ENCODE peak calls at places on chromosomes 6 and 20, in ten cellular contexts. One of them, this sample, is unnamed.

GRCh38 chr20:22652685-22653568 is 68.6 kb upstream of the FOXA2 start:
- DNase-seq in astrocyte: no peak
- DNase-seq in thoracic aorta: no peak
- DNase-seq in GM23338: peak; percentile 43
- DNase-seq in stomach: no peak
- DNase-seq in sigmoid colon: no peak
- DNase-seq in heart right ventricle: no peak
- DNase-seq in adipocyte: no peak
- DNase-seq in tibial artery: no peak
- DNase-seq in uterus: no peak
- DNase-seq in this sample: peak; percentile 49

GRCh38 chr20:61146006-61146405 is 106.1 kb upstream of the CDH4 start:
- DNase-seq in sigmoid colon: no peak
- DNase-seq in uterus: no peak
- DNase-seq in GM23338: no peak
- DNase-seq in adipocyte: no peak
- DNase-seq in tibial artery: no peak
- DNase-seq in heart right ventricle: no peak
- DNase-seq in thoracic aorta: no peak
- DNase-seq in astrocyte: no peak
- DNase-seq in stomach: no peak
- DNase-seq in this sample: no peak

GRCh38 chr6:53578371-53578770 is 33.5 kb upstream of the GCLC start:
- DNase-seq in GM23338: no peak
- DNase-seq in stomach: no peak
- DNase-seq in heart right ventricle: no peak
- DNase-seq in tibial artery: no peak
- DNase-seq in uterus: no peak
- DNase-seq in sigmoid colon: no peak
- DNase-seq in astrocyte: no peak
- DNase-seq in thoracic aorta: no peak
- DNase-seq in adipocyte: no peak
- DNase-seq in this sample: no peak

GRCh38 chr20:57654363-57654997 is 34.3 kb upstream of the ZBP1 start:
- DNase-seq in tibial artery: no peak
- DNase-seq in uterus: peak; percentile 62
- DNase-seq in adipocyte: peak; percentile 71
- DNase-seq in GM23338: peak; percentile 82
- DNase-seq in stomach: peak; percentile 58
- DNase-seq in sigmoid colon: peak; percentile 76
- DNase-seq in astrocyte: peak; percentile 25
- DNase-seq in heart right ventricle: peak; percentile 50
- DNase-seq in thoracic aorta: no peak
- DNase-seq in this sample: peak; percentile 97

GRCh38 chr20:47089151-47089550 is 194.5 kb downstream of the EYA2 start:
- DNase-seq in adipocyte: no peak
- DNase-seq in sigmoid colon: no peak
- DNase-seq in uterus: no peak
- DNase-seq in tibial artery: no peak
- DNase-seq in astrocyte: no peak
- DNase-seq in heart right ventricle: no peak
- DNase-seq in thoracic aorta: no peak
- DNase-seq in GM23338: no peak
- DNase-seq in stomach: no peak
- DNase-seq in this sample: no peak

GRCh38 chr6:71387179-71387578 is 98.6 kb downstream of the OGFRL1 start:
- DNase-seq in uterus: no peak
- DNase-seq in thoracic aorta: no peak
- DNase-seq in tibial artery: no peak
- DNase-seq in astrocyte: no peak
- DNase-seq in sigmoid colon: no peak
- DNase-seq in heart right ventricle: no peak
- DNase-seq in adipocyte: peak; percentile 81
- DNase-seq in GM23338: no peak
- DNase-seq in stomach: no peak
- DNase-seq in this sample: no peak

GRCh38 chr6:53731906-53732636 is 62.7 kb upstream of the LRRC1 start:
- DNase-seq in adipocyte: no peak
- DNase-seq in sigmoid colon: no peak
- DNase-seq in uterus: no peak
- DNase-seq in stomach: no peak
- DNase-seq in tibial artery: no peak
- DNase-seq in thoracic aorta: no peak
- DNase-seq in GM23338: no peak
- DNase-seq in astrocyte: peak; percentile 36
- DNase-seq in heart right ventricle: no peak
- DNase-seq in this sample: no peak

GRCh38 chr20:61287583-61287982 is 35.5 kb downstream of the CDH4 start:
- DNase-seq in sigmoid colon: no peak
- DNase-seq in uterus: no peak
- DNase-seq in heart right ventricle: no peak
- DNase-seq in thoracic aorta: no peak
- DNase-seq in GM23338: no peak
- DNase-seq in astrocyte: no peak
- DNase-seq in adipocyte: no peak
- DNase-seq in stomach: no peak
- DNase-seq in tibial artery: no peak
- DNase-seq in this sample: no peak

GRCh38 chr6:155782320-155782730 is 326.7 kb upstream of the NOX3 start:
- DNase-seq in sigmoid colon: no peak
- DNase-seq in GM23338: no peak
- DNase-seq in thoracic aorta: no peak
- DNase-seq in adipocyte: peak; percentile 71
- DNase-seq in astrocyte: peak; percentile 99
- DNase-seq in uterus: no peak
- DNase-seq in tibial artery: no peak
- DNase-seq in stomach: peak; percentile 25
- DNase-seq in heart right ventricle: peak; percentile 12
- DNase-seq in this sample: no peak

GRCh38 chr6:149846321-149846720 is 17.8 kb downstream of the LRP11 start:
- DNase-seq in heart right ventricle: no peak
- DNase-seq in stomach: peak; percentile 48
- DNase-seq in tibial artery: no peak
- DNase-seq in sigmoid colon: peak; percentile 73
- DNase-seq in uterus: peak; percentile 25
- DNase-seq in astrocyte: peak; percentile 93
- DNase-seq in GM23338: no peak
- DNase-seq in adipocyte: peak; percentile 76
- DNase-seq in thoracic aorta: no peak
- DNase-seq in this sample: no peak

GRCh38 chr20:22805219-22805618 is 220.8 kb upstream of the FOXA2 start:
- DNase-seq in adipocyte: peak; percentile 74
- DNase-seq in GM23338: peak; percentile 42
- DNase-seq in uterus: no peak
- DNase-seq in stomach: no peak
- DNase-seq in tibial artery: no peak
- DNase-seq in sigmoid colon: no peak
- DNase-seq in astrocyte: peak; percentile 82
- DNase-seq in thoracic aorta: no peak
- DNase-seq in heart right ventricle: peak; percentile 54
- DNase-seq in this sample: peak; percentile 32

GRCh38 chr20:14959506-14960493 is 622.4 kb upstream of the FLRT3 start:
- DNase-seq in uterus: no peak
- DNase-seq in astrocyte: no peak
- DNase-seq in adipocyte: no peak
- DNase-seq in heart right ventricle: no peak
- DNase-seq in stomach: no peak
- DNase-seq in thoracic aorta: no peak
- DNase-seq in tibial artery: no peak
- DNase-seq in GM23338: no peak
- DNase-seq in sigmoid colon: no peak
- DNase-seq in this sample: no peak

GRCh38 chr6:45006893-45007292 is 321.2 kb upstream of the RUNX2 start:
- DNase-seq in adipocyte: no peak
- DNase-seq in stomach: no peak
- DNase-seq in GM23338: no peak
- DNase-seq in heart right ventricle: no peak
- DNase-seq in sigmoid colon: no peak
- DNase-seq in uterus: no peak
- DNase-seq in tibial artery: no peak
- DNase-seq in thoracic aorta: no peak
- DNase-seq in astrocyte: no peak
- DNase-seq in this sample: no peak
- H3K4me3 ChIP-seq in adipocyte: no peak overlapping the region
- H3K4me3 ChIP-seq in stomach: no peak overlapping the region
- H3K4me3 ChIP-seq in GM23338: no peak overlapping the region
- H3K4me3 ChIP-seq in heart right ventricle: no peak overlapping the region
- H3K4me3 ChIP-seq in sigmoid colon: no peak overlapping the region
- H3K4me3 ChIP-seq in uterus: no peak overlapping the region
- H3K4me3 ChIP-seq in tibial artery: no peak overlapping the region
- H3K4me3 ChIP-seq in thoracic aorta: no peak overlapping the region
- H3K4me3 ChIP-seq in astrocyte: no peak overlapping the region
- H3K4me3 ChIP-seq in this sample: no peak overlapping the region

GRCh38 chr6:89139509-89140346 is 6.1 kb upstream of the PM20D2 start:
- DNase-seq in tibial artery: no peak
- DNase-seq in astrocyte: no peak
- DNase-seq in uterus: no peak
- DNase-seq in heart right ventricle: no peak
- DNase-seq in stomach: no peak
- DNase-seq in GM23338: no peak
- DNase-seq in sigmoid colon: no peak
- DNase-seq in adipocyte: peak; percentile 43
- DNase-seq in thoracic aorta: no peak
- DNase-seq in this sample: no peak
- H3K27me3 ChIP-seq in tibial artery: no peaks in the 10 kb centered on the region
- H3K27me3 ChIP-seq in astrocyte: peaks cover 2% of the 10 kb centered on the region
- H3K27me3 ChIP-seq in uterus: no peaks in the 10 kb centered on the region
- H3K27me3 ChIP-seq in heart right ventricle: no peaks in the 10 kb centered on the region
- H3K27me3 ChIP-seq in stomach: no peaks in the 10 kb centered on the region
- H3K27me3 ChIP-seq in GM23338: peaks cover 96% of the 10 kb centered on the region
- H3K27me3 ChIP-seq in sigmoid colon: no peaks in the 10 kb centered on the region
- H3K27me3 ChIP-seq in adipocyte: no peaks in the 10 kb centered on the region
- H3K27me3 ChIP-seq in thoracic aorta: no peaks in the 10 kb centered on the region
- H3K27me3 ChIP-seq in this sample: peaks cover 58% of the 10 kb centered on the region

DNA sequence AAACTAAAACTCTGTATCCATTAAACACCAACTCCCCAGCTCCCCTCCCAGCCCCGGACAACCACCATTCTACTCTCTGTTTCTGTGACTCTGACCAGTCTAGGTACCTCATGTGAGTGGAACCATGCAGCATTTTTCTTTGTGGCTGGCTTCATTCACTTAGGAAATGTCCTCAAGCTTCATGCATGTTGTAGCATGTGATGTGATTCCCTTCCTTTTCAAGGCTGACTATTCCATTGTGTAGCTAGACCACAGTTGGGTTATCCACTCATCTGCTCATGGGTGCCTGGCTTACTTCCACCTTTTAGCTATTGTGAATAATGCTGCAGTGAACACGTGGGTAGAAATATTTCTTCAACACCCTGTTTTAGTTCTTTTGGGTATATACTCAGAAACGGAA is 8.8 kb upstream of the BPHL start:
- DNase-seq in thoracic aorta: no peak
- DNase-seq in heart right ventricle: no peak
- DNase-seq in tibial artery: no peak
- DNase-seq in uterus: no peak
- DNase-seq in astrocyte: no peak
- DNase-seq in stomach: no peak
- DNase-seq in sigmoid colon: no peak
- DNase-seq in adipocyte: no peak
- DNase-seq in GM23338: no peak
- DNase-seq in this sample: no peak
- H3K36me3 ChIP-seq in thoracic aorta: peaks cover 72% of the 10 kb centered on the region
- H3K36me3 ChIP-seq in heart right ventricle: peaks cover 64% of the 10 kb centered on the region
- H3K36me3 ChIP-seq in tibial artery: peaks cover 64% of the 10 kb centered on the region
- H3K36me3 ChIP-seq in uterus: no peaks in the 10 kb centered on the region
- H3K36me3 ChIP-seq in astrocyte: peaks cover 43% of the 10 kb centered on the region
- H3K36me3 ChIP-seq in stomach: peaks cover 54% of the 10 kb centered on the region
- H3K36me3 ChIP-seq in sigmoid colon: peaks cover 33% of the 10 kb centered on the region
- H3K36me3 ChIP-seq in adipocyte: peaks cover 85% of the 10 kb centered on the region
- H3K36me3 ChIP-seq in GM23338: peaks cover 33% of the 10 kb centered on the region
- H3K36me3 ChIP-seq in this sample: peaks cover 10% of the 10 kb centered on the region

GRCh38 chr6:32220021-32220420 is 3.8 kb downstream of the NOTCH4 start:
- DNase-seq in heart right ventricle: no peak
- DNase-seq in stomach: no peak
- DNase-seq in GM23338: no peak
- DNase-seq in sigmoid colon: peak; percentile 55
- DNase-seq in astrocyte: no peak
- DNase-seq in tibial artery: no peak
- DNase-seq in adipocyte: no peak
- DNase-seq in uterus: no peak
- DNase-seq in thoracic aorta: no peak
- DNase-seq in this sample: no peak

GRCh38 chr6:32224696-32225095 is 829 bp upstream of the NOTCH4 start:
- DNase-seq in thoracic aorta: no peak
- DNase-seq in astrocyte: no peak
- DNase-seq in uterus: no peak
- DNase-seq in heart right ventricle: no peak
- DNase-seq in stomach: no peak
- DNase-seq in tibial artery: no peak
- DNase-seq in sigmoid colon: no peak
- DNase-seq in GM23338: no peak
- DNase-seq in adipocyte: no peak
- DNase-seq in this sample: no peak

GRCh38 chr6:32226434-32226833 is 2.6 kb upstream of the NOTCH4 start:
- DNase-seq in uterus: no peak
- DNase-seq in astrocyte: no peak
- DNase-seq in adipocyte: no peak
- DNase-seq in thoracic aorta: no peak
- DNase-seq in heart right ventricle: no peak
- DNase-seq in sigmoid colon: no peak
- DNase-seq in stomach: no peak
- DNase-seq in GM23338: no peak
- DNase-seq in tibial artery: no peak
- DNase-seq in this sample: no peak

GRCh38 chr6:32222333-32223230 is 1.3 kb downstream of the NOTCH4 start:
- DNase-seq in heart right ventricle: no peak
- DNase-seq in uterus: no peak
- DNase-seq in stomach: no peak
- DNase-seq in tibial artery: no peak
- DNase-seq in sigmoid colon: no peak
- DNase-seq in thoracic aorta: no peak
- DNase-seq in astrocyte: no peak
- DNase-seq in GM23338: no peak
- DNase-seq in adipocyte: no peak
- DNase-seq in this sample: no peak

DNA sequence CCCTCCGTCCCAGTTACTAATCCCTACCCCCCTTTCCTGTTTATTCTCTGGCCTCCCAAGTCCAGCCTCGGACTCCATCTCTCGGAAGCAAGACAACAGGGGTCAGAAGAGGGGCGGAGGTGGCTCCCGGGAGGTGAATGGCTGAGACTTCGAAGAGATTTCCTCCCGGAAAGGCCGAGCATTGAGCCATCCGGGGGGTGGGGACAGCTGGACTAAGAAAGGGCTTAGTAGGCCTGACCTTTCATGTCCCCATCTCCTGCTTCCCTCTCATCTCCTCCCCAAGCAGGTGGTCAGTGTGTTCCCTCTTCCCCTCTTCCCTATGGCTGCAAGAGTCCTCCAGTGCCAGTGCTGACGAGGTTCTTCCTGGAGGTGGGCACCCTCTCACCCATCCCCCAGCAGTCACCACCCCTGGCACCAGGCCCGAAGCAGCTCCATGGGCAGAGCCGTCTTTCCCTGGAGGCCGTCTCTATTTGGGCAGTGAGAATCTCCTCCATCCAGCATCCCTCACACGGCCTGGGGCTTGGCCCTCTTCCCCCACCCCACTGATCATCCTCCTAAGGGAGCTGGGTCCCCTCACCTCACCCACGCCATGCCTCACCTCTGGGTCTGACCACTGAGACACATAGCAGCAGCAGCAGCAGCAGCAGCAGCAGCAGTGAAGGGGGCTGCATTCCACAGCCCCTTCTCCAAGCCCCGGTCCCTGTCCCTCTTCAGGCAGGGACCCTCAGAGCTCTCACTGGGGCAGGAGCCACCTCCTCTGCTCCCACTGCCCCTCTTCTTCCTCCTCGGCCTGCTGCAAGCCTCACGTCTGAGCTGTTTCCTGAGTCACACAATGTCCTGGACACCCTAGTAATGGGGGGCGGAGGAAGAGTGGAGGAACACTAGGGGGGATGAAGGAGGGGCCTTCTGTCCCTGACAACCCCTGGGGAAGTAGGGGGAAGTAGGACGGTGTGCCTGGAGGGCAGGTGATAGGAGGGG is at the start of gene NOTCH4:
- DNase-seq in astrocyte: no peak
- DNase-seq in tibial artery: no peak
- DNase-seq in GM23338: no peak
- DNase-seq in sigmoid colon: no peak
- DNase-seq in adipocyte: no peak
- DNase-seq in heart right ventricle: peak; percentile 71
- DNase-seq in uterus: no peak
- DNase-seq in stomach: no peak
- DNase-seq in thoracic aorta: no peak
- DNase-seq in this sample: peak; percentile 28
- H3K4me3 ChIP-seq in astrocyte: no peak within 1 kb of the TSS
- H3K4me3 ChIP-seq in tibial artery: no peak within 1 kb of the TSS
- H3K4me3 ChIP-seq in GM23338: no peak within 1 kb of the TSS
- H3K4me3 ChIP-seq in sigmoid colon: no peak within 1 kb of the TSS
- H3K4me3 ChIP-seq in adipocyte: no peak within 1 kb of the TSS
- H3K4me3 ChIP-seq in heart right ventricle: peak within 1 kb of the TSS; percentile 60
- H3K4me3 ChIP-seq in uterus: no peak within 1 kb of the TSS
- H3K4me3 ChIP-seq in stomach: peak within 1 kb of the TSS; percentile 16
- H3K4me3 ChIP-seq in thoracic aorta: no peak within 1 kb of the TSS
- H3K4me3 ChIP-seq in this sample: no peak within 1 kb of the TSS

This sample was measured in H7.